ENCODE peak calls at places on chromosomes 4 and X, in eight cellular contexts. W is mesendoderm; Y is astrocyte of the cerebellum; N is CD8-positive, alpha-beta T cell; K is NT2/D1; O is A673; V is brain microvascular endothelial cell; U is Peyer's patch. R is an unnamed sample.

GRCh38 chr4:86730310-86730709 is 118.9 kb downstream of the SLC10A6 start:
- DNase-seq in O (no peak), Y (no peak), W (peak), N (no peak), V (peak), U (no peak), K (peak), R (no peak)

GRCh38 chr4:181562399-181562798 is 680.8 kb upstream of the TENM3 start:
- DNase-seq in N (no peak), K (no peak), O (no peak), Y (no peak), V (no peak), W (no peak), U (no peak), R (no peak)

GRCh38 chrX:30301977-30302376 is 7.2 kb downstream of the NR0B1 start:
- DNase-seq in U (no peak), O (peak), W (peak), K (no peak), V (peak), N (no peak), Y (no peak), R (peak)

GRCh38 chrX:71917621-71918341 is 7.1 kb downstream of the NHSL2 start:
- DNase-seq in N (no peak), K (peak), U (no peak), V (no peak), W (peak), Y (no peak), O (no peak), R (peak)

GRCh38 chrX:150635952-150636351 is 57.2 kb upstream of the MTMR1 start:
- DNase-seq in V (peak), N (no peak), U (no peak), K (no peak), O (no peak), W (no peak), Y (no peak), R (no peak)

GRCh38 chr4:46994007-46994405 is 625 bp upstream of the GABRA4 start:
- DNase-seq in N (no peak), U (no peak), V (no peak), O (no peak), Y (no peak), K (no peak), W (no peak), R (no peak)

GRCh38 chr4:7170012-7170411 is 22.3 kb upstream of the SORCS2 start:
- DNase-seq in K (no peak), Y (no peak), N (no peak), V (no peak), U (peak), W (no peak), O (no peak), R (no peak)

GRCh38 chr4:133096972-133097371 is 52.1 kb upstream of the PCDH10 start:
- DNase-seq in W (peak), V (no peak), Y (no peak), N (no peak), O (peak), K (peak), U (no peak), R (peak)

GRCh38 chr4:133003169-133003568 is 145.9 kb upstream of the PCDH10 start:
- DNase-seq in N (no peak), Y (no peak), V (no peak), W (no peak), U (no peak), O (no peak), K (no peak), R (no peak)

GRCh38 chr4:174213734-174214101 is 69.7 kb downstream of the FBXO8 start:
- DNase-seq in Y (no peak), V (no peak), U (no peak), N (no peak), W (no peak), K (no peak), O (no peak), R (no peak)
- H3K4me3 ChIP-seq in Y (no peak), V (no peak), U (peak), N (peak), W (peak), K (no peak), O (no peak), R (peak)

GRCh38 chrX:139933904-139934303 is 1.1 kb upstream of the ATP11C start:
- DNase-seq in V (no peak), Y (no peak), U (peak), N (no peak), W (no peak), O (no peak), K (no peak), R (no peak)

GRCh38 chrX:139932077-139932900 is 564 bp downstream of the ATP11C start:
- DNase-seq in K (no peak), U (peak), N (peak), Y (no peak), V (no peak), W (no peak), O (peak), R (no peak)

GRCh38 chrX:139930923-139931645 is 1.8 kb downstream of the ATP11C start:
- DNase-seq in W (peak), U (peak), O (no peak), Y (no peak), K (no peak), N (no peak), V (no peak), R (no peak)

GRCh38 chrX:139931646-139932076 is 1.2 kb downstream of the ATP11C start:
- DNase-seq in O (no peak), Y (no peak), K (no peak), V (no peak), W (no peak), U (no peak), N (peak), R (no peak)

GRCh38 chrX:139932901-139933796 is at the start of gene ATP11C:
- DNase-seq in O (peak), K (peak), V (peak), Y (peak), U (peak), W (peak), N (peak), R (no peak)
- H3K4me3 ChIP-seq in O (peak), K (peak), V (peak), Y (peak), U (peak), W (peak), N (peak), R (peak)

GRCh38 chrX:153780678-153781427 is at the start of gene SRPK3:
- DNase-seq in U (no peak), W (no peak), V (no peak), Y (no peak), K (no peak), N (no peak), O (no peak), R (no peak)
- H3K4me3 ChIP-seq in U (no peak), W (no peak), V (no peak), Y (no peak), K (no peak), N (no peak), O (no peak), R (no peak)

DNA sequence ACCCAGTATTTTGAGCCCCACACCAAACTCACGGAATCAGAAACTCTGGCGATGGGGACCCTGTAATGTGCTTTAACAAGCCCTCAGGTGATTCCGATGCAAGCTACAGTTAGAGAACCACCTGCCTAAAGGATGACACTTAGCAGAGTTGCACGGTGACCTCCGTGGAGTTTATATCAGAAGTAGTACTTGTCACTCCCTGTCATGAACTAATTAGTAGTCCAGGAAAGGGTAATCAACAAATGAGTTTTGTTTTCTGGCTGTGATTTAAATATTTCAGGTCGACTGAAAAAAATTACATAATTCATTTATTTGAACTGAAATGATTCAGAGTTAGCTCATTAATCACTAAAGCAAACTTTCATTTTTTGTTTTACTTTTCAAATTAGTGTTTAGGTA is 56.4 kb downstream of the TMA16 start:
- DNase-seq in V (no peak), Y (no peak), K (no peak), N (no peak), O (no peak), W (no peak), U (no peak), R (no peak)
- H3K4me3 ChIP-seq in V (no peak), Y (no peak), K (no peak), N (no peak), O (no peak), W (no peak), U (no peak), R (no peak)

R was measured in retinal pigment epithelial cell.